ENCODE peak calls at places on chromosomes 2 and 18, in five cellular contexts. One of them, this sample, is unnamed.

GRCh38 chr2:19706332-19706731 is 195.5 kb downstream of the TTC32 start:
- DNase-seq in A549: no peak
- DNase-seq in astrocyte: no peak
- DNase-seq in HL-60: no peak
- DNase-seq in dorsolateral prefrontal cortex: no peak
- DNase-seq in this sample: no peak

GRCh38 chr2:159209341-159210306 is 76.9 kb downstream of the WDSUB1 start:
- DNase-seq in A549: no peak
- DNase-seq in astrocyte: no peak
- DNase-seq in HL-60: no peak
- DNase-seq in dorsolateral prefrontal cortex: no peak
- DNase-seq in this sample: no peak

GRCh38 chr2:143513081-143513480 is 383.9 kb downstream of the ARHGAP15 start:
- DNase-seq in A549: peak
- DNase-seq in astrocyte: peak
- DNase-seq in HL-60: no peak
- DNase-seq in dorsolateral prefrontal cortex: peak
- DNase-seq in this sample: no peak

GRCh38 chr2:170824526-170825015 is 7.9 kb downstream of the GAD1 start:
- DNase-seq in A549: no peak
- DNase-seq in astrocyte: no peak
- DNase-seq in HL-60: no peak
- DNase-seq in dorsolateral prefrontal cortex: no peak
- DNase-seq in this sample: no peak

GRCh38 chr2:62287895-62288589 is 92.1 kb downstream of the B3GNT2 start:
- DNase-seq in A549: no peak
- DNase-seq in astrocyte: no peak
- DNase-seq in HL-60: peak
- DNase-seq in dorsolateral prefrontal cortex: no peak
- DNase-seq in this sample: no peak

GRCh38 chr2:228541794-228542193 is 360.3 kb upstream of the SPHKAP start:
- DNase-seq in A549: no peak
- DNase-seq in astrocyte: peak
- DNase-seq in HL-60: no peak
- DNase-seq in dorsolateral prefrontal cortex: no peak
- DNase-seq in this sample: no peak

GRCh38 chr2:47307066-47307465 is 95.9 kb upstream of the MSH2 start:
- DNase-seq in A549: no peak
- DNase-seq in astrocyte: no peak
- DNase-seq in HL-60: no peak
- DNase-seq in dorsolateral prefrontal cortex: no peak
- DNase-seq in this sample: peak

GRCh38 chr2:189709761-189710160 is 35.3 kb downstream of the ANKAR start:
- DNase-seq in A549: no peak
- DNase-seq in astrocyte: no peak
- DNase-seq in HL-60: no peak
- DNase-seq in dorsolateral prefrontal cortex: no peak
- DNase-seq in this sample: no peak

GRCh38 chr2:15170068-15170775 is 390.9 kb downstream of the NBAS start:
- DNase-seq in A549: no peak
- DNase-seq in astrocyte: peak
- DNase-seq in HL-60: no peak
- DNase-seq in dorsolateral prefrontal cortex: no peak
- DNase-seq in this sample: no peak

GRCh38 chr2:230075988-230076631 is 7.4 kb upstream of the SLC16A14 start:
- DNase-seq in A549: no peak
- DNase-seq in astrocyte: no peak
- DNase-seq in HL-60: no peak
- DNase-seq in dorsolateral prefrontal cortex: no peak
- DNase-seq in this sample: no peak

GRCh38 chr2:74499269-74499939 is at the start of gene LBX2:
- DNase-seq in A549: no peak
- DNase-seq in astrocyte: no peak
- DNase-seq in HL-60: no peak
- DNase-seq in dorsolateral prefrontal cortex: no peak
- DNase-seq in this sample: no peak

GRCh38 chr2:7025098-7025497 is 107.9 kb downstream of the RNF144A start:
- DNase-seq in A549: no peak
- DNase-seq in astrocyte: no peak
- DNase-seq in HL-60: no peak
- DNase-seq in dorsolateral prefrontal cortex: no peak
- DNase-seq in this sample: no peak

GRCh38 chr2:234273887-234274584 is 222.8 kb downstream of the ARL4C start:
- DNase-seq in A549: no peak
- DNase-seq in astrocyte: no peak
- DNase-seq in HL-60: no peak
- DNase-seq in dorsolateral prefrontal cortex: no peak
- DNase-seq in this sample: no peak

GRCh38 chr18:68944826-68945225 is 146.9 kb downstream of the CCDC102B start:
- DNase-seq in A549: no peak
- DNase-seq in astrocyte: no peak
- DNase-seq in HL-60: no peak
- DNase-seq in dorsolateral prefrontal cortex: no peak
- DNase-seq in this sample: no peak

GRCh38 chr18:31685097-31686082 is 1.0 kb upstream of the B4GALT6 start:
- DNase-seq in A549: peak
- DNase-seq in astrocyte: peak
- DNase-seq in HL-60: peak
- DNase-seq in dorsolateral prefrontal cortex: peak
- DNase-seq in this sample: no peak
- TF ChIP-seq CTCF in A549: peak
- TF ChIP-seq CTCF in astrocyte: no peak
- TF ChIP-seq CTCF in HL-60: peak
- TF ChIP-seq CTCF in dorsolateral prefrontal cortex: peak
- TF ChIP-seq CTCF in this sample: no peak

GRCh38 chr18:37539236-37539635 is 26.4 kb downstream of the CELF4 start:
- DNase-seq in A549: no peak
- DNase-seq in astrocyte: no peak
- DNase-seq in HL-60: no peak
- DNase-seq in dorsolateral prefrontal cortex: no peak
- DNase-seq in this sample: no peak

GRCh38 chr18:37536646-37537045 is 29.0 kb downstream of the CELF4 start:
- DNase-seq in A549: no peak
- DNase-seq in astrocyte: no peak
- DNase-seq in HL-60: no peak
- DNase-seq in dorsolateral prefrontal cortex: no peak
- DNase-seq in this sample: no peak

GRCh38 chr18:37540424-37541121 is 25.0 kb downstream of the CELF4 start:
- DNase-seq in A549: no peak
- DNase-seq in astrocyte: no peak
- DNase-seq in HL-60: no peak
- DNase-seq in dorsolateral prefrontal cortex: no peak
- DNase-seq in this sample: no peak

GRCh38 chr18:37537868-37538525 is 27.6 kb downstream of the CELF4 start:
- DNase-seq in A549: peak
- DNase-seq in astrocyte: peak
- DNase-seq in HL-60: peak
- DNase-seq in dorsolateral prefrontal cortex: peak
- DNase-seq in this sample: no peak

DNA sequence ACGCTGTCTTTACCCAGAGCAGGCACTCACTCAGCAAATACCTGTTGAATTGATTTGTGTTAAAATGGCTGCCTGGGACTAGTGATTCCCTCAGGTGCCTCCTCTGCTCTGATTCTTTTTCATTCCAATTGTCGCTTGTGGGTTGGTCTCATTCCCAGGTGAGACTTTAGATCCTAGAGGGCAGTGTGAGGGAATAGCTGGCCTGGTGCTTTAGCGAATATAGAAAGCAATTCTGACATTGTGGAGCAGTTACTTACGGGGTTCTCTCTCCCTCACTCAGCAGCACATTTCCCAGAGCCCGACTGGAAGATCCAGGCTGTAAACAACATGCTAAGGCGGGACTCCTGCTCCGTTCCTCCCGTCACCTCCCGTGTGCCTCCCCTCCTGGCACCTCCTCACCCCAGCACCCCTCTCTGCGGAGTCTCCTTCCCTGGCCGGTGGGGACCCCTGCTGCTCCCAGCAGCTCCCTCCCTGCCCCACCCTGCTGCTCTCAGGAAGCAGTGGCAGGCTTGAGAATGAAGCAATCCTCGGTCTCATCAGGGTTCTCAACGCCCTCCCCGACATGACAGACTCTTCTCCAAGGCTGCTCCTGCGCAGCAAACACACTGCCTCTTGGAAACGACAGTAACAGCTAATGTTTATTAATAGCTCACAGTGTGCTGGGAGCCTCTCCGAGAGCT is 26.9 kb downstream of the CELF4 start:
- DNase-seq in A549: no peak
- DNase-seq in astrocyte: no peak
- DNase-seq in HL-60: no peak
- DNase-seq in dorsolateral prefrontal cortex: no peak
- DNase-seq in this sample: no peak
- H3K4me3 ChIP-seq in A549: no peak
- H3K4me3 ChIP-seq in astrocyte: no peak
- H3K4me3 ChIP-seq in HL-60: no peak
- H3K4me3 ChIP-seq in dorsolateral prefrontal cortex: peak
- H3K4me3 ChIP-seq in this sample: no peak

GRCh38 chr2:8644605-8645175 is 37.2 kb upstream of the ID2 start:
- DNase-seq in A549: no peak
- DNase-seq in astrocyte: no peak
- DNase-seq in HL-60: peak
- DNase-seq in dorsolateral prefrontal cortex: no peak
- DNase-seq in this sample: no peak
- TF ChIP-seq CTCF in A549: peak
- TF ChIP-seq CTCF in astrocyte: no peak
- TF ChIP-seq CTCF in HL-60: peak
- TF ChIP-seq CTCF in dorsolateral prefrontal cortex: peak
- TF ChIP-seq CTCF in this sample: no peak

GRCh38 chr18:74242451-74243096 is 49.2 kb downstream of the CYB5A start:
- DNase-seq in A549: no peak
- DNase-seq in astrocyte: no peak
- DNase-seq in HL-60: no peak
- DNase-seq in dorsolateral prefrontal cortex: no peak
- DNase-seq in this sample: no peak
- H3K4me3 ChIP-seq in A549: no peak
- H3K4me3 ChIP-seq in astrocyte: no peak
- H3K4me3 ChIP-seq in HL-60: no peak
- H3K4me3 ChIP-seq in dorsolateral prefrontal cortex: no peak
- H3K4me3 ChIP-seq in this sample: no peak

GRCh38 chr2:1150724-1151511 is 200.3 kb downstream of the SNTG2 start:
- DNase-seq in A549: no peak
- DNase-seq in astrocyte: no peak
- DNase-seq in HL-60: no peak
- DNase-seq in dorsolateral prefrontal cortex: no peak
- DNase-seq in this sample: no peak
- TF ChIP-seq CTCF in A549: no peak
- TF ChIP-seq CTCF in astrocyte: no peak
- TF ChIP-seq CTCF in HL-60: no peak
- TF ChIP-seq CTCF in dorsolateral prefrontal cortex: no peak
- TF ChIP-seq CTCF in this sample: no peak

GRCh38 chr2:1744151-1744445 is 217 bp downstream of the PXDN start:
- DNase-seq in A549: no peak
- DNase-seq in astrocyte: no peak
- DNase-seq in HL-60: no peak
- DNase-seq in dorsolateral prefrontal cortex: peak
- DNase-seq in this sample: no peak

GRCh38 chr2:1744446-1745170 is at the start of gene PXDN:
- DNase-seq in A549: no peak
- DNase-seq in astrocyte: peak
- DNase-seq in HL-60: no peak
- DNase-seq in dorsolateral prefrontal cortex: peak
- DNase-seq in this sample: no peak

GRCh38 chr2:1742680-1743395 is 1.5 kb downstream of the PXDN start:
- DNase-seq in A549: peak
- DNase-seq in astrocyte: peak
- DNase-seq in HL-60: no peak
- DNase-seq in dorsolateral prefrontal cortex: peak
- DNase-seq in this sample: no peak

GRCh38 chr2:1742300-1742679 is 2.0 kb downstream of the PXDN start:
- DNase-seq in A549: no peak
- DNase-seq in astrocyte: no peak
- DNase-seq in HL-60: no peak
- DNase-seq in dorsolateral prefrontal cortex: peak
- DNase-seq in this sample: no peak

GRCh38 chr2:1743396-1744150 is 742 bp downstream of the PXDN start:
- DNase-seq in A549: no peak
- DNase-seq in astrocyte: peak
- DNase-seq in HL-60: no peak
- DNase-seq in dorsolateral prefrontal cortex: peak
- DNase-seq in this sample: no peak
- H3K4me3 ChIP-seq in A549: peak
- H3K4me3 ChIP-seq in astrocyte: peak
- H3K4me3 ChIP-seq in HL-60: no peak
- H3K4me3 ChIP-seq in dorsolateral prefrontal cortex: peak
- H3K4me3 ChIP-seq in this sample: peak

DNA sequence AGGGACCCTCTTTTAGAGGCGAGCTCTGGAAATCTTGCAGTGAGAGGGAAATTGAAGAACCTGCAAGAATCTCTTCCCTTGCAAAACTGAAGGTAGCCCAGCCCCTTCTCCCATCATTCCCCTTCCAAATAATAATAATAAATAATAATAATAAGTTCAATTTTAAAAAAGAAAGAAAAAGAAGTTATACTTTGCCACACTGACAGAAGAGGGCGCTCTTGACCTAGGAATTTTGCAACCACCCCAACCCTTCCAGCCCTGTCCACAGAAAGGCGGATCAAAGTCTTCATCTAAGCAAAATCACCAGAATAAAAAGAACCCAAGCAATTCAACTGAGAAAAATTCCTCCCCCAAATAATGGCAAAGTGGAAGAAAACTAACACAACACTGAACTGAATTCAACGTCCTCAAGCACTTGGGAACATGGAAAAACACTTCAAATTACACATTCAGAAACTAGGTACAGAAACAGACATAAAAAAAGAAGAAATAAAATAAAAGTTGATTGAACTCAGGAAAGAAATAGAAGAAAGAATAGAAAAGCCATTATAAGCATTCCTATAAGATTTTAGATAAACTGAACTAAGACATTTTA is 98.9 kb upstream of the GLS start:
- DNase-seq in A549: peak
- DNase-seq in astrocyte: peak
- DNase-seq in HL-60: peak
- DNase-seq in dorsolateral prefrontal cortex: no peak
- DNase-seq in this sample: peak
- TF ChIP-seq CTCF in A549: peak
- TF ChIP-seq CTCF in astrocyte: peak
- TF ChIP-seq CTCF in HL-60: peak
- TF ChIP-seq CTCF in dorsolateral prefrontal cortex: peak
- TF ChIP-seq CTCF in this sample: peak

GRCh38 chr2:206918258-206918657 is 21.1 kb upstream of the CPO start:
- DNase-seq in A549: no peak
- DNase-seq in astrocyte: no peak
- DNase-seq in HL-60: no peak
- DNase-seq in dorsolateral prefrontal cortex: no peak
- DNase-seq in this sample: no peak
- H3K4me3 ChIP-seq in A549: no peak
- H3K4me3 ChIP-seq in astrocyte: no peak
- H3K4me3 ChIP-seq in HL-60: no peak
- H3K4me3 ChIP-seq in dorsolateral prefrontal cortex: no peak
- H3K4me3 ChIP-seq in this sample: no peak

GRCh38 chr2:201965550-201965949 is 68.1 kb upstream of the FZD7 start:
- DNase-seq in A549: no peak
- DNase-seq in astrocyte: no peak
- DNase-seq in HL-60: no peak
- DNase-seq in dorsolateral prefrontal cortex: no peak
- DNase-seq in this sample: no peak
- TF ChIP-seq CTCF in A549: peak
- TF ChIP-seq CTCF in astrocyte: no peak
- TF ChIP-seq CTCF in HL-60: no peak
- TF ChIP-seq CTCF in dorsolateral prefrontal cortex: no peak
- TF ChIP-seq CTCF in this sample: no peak

This sample was measured in AG04449.